ENCODE peak calls at places on chromosome 7, in ten cellular contexts. N, U, R, Q, F, J, O, L, B and X are unnamed samples.

GRCh38 chr7:41003031-41003925 is 699.6 kb downstream of the INHBA start:
- DNase-seq in R (peak), Q (no peak), F (peak), O (no peak), N (peak), U (no peak), L (peak), J (no peak), B (no peak), X (no peak)

GRCh38 chr7:148380581-148381419 is 209.8 kb upstream of the C7orf33 start:
- DNase-seq in J (no peak), F (no peak), Q (no peak), L (no peak), B (no peak), R (no peak), U (no peak), O (no peak), N (no peak), X (no peak)

GRCh38 chr7:42170724-42171123 is 66.3 kb downstream of the GLI3 start:
- DNase-seq in F (no peak), U (no peak), Q (peak), B (no peak), R (peak), L (no peak), N (no peak), O (no peak), J (peak), X (no peak)

GRCh38 chr7:130324270-130324669 is 20.3 kb upstream of the CPA5 start:
- DNase-seq in R (no peak), J (no peak), N (no peak), L (no peak), U (no peak), B (no peak), O (no peak), Q (no peak), F (no peak), X (no peak)

GRCh38 chr7:42237891-42238531 is 1.0 kb upstream of the GLI3 start:
- DNase-seq in O (peak), B (no peak), U (no peak), L (peak), F (peak), Q (peak), J (no peak), R (peak), N (no peak), X (no peak)

GRCh38 chr7:45021604-45022296 is 21.7 kb downstream of the CCM2 start:
- DNase-seq in N (no peak), L (peak), O (no peak), J (no peak), B (no peak), R (peak), F (no peak), Q (peak), U (no peak), X (no peak)

GRCh38 chr7:128040205-128040604 is 9.0 kb upstream of the LRRC4 start:
- DNase-seq in N (no peak), R (no peak), O (no peak), U (no peak), F (no peak), L (no peak), B (no peak), J (no peak), Q (no peak), X (no peak)

GRCh38 chr7:69799048-69799697 is 200.9 kb downstream of the AUTS2 start:
- DNase-seq in O (no peak), R (peak), Q (no peak), B (no peak), J (no peak), U (no peak), N (peak), L (no peak), F (no peak), X (no peak)

GRCh38 chr7:130180571-130180971 is 24.6 kb downstream of the TMEM209 start:
- DNase-seq in N (no peak), J (no peak), L (no peak), B (no peak), Q (no peak), F (no peak), U (no peak), R (no peak), O (no peak), X (no peak)

GRCh38 chr7:30921540-30921930 is 9.9 kb downstream of the AQP1 start:
- DNase-seq in Q (no peak), R (no peak), J (no peak), F (no peak), U (peak), N (no peak), L (no peak), B (peak), O (no peak), X (no peak)

GRCh38 chr7:129772646-129773280 is 161.2 kb downstream of the NRF1 start:
- DNase-seq in B (no peak), L (no peak), J (no peak), Q (no peak), O (no peak), U (peak), R (no peak), F (no peak), N (no peak), X (no peak)

GRCh38 chr7:75813084-75813483 is 522 bp downstream of the CCL24 start:
- DNase-seq in U (no peak), B (no peak), L (no peak), N (no peak), Q (peak), O (no peak), F (peak), R (peak), J (no peak), X (no peak)

GRCh38 chr7:81111358-81111757 is 192.5 kb upstream of the SEMA3C start:
- DNase-seq in N (no peak), Q (peak), L (no peak), O (no peak), U (no peak), B (no peak), J (peak), R (peak), F (peak), X (peak)

GRCh38 chr7:149615690-149616270 is 118.2 kb upstream of the ZNF746 start:
- DNase-seq in L (no peak), F (no peak), O (no peak), Q (no peak), R (no peak), U (no peak), J (no peak), B (no peak), N (no peak), X (no peak)

GRCh38 chr7:16404631-16405030 is 16.7 kb downstream of the CRPPA start:
- DNase-seq in U (no peak), R (no peak), N (no peak), Q (no peak), B (no peak), O (no peak), F (no peak), L (no peak), J (no peak), X (no peak)

GRCh38 chr7:41107330-41107937 is 595.5 kb downstream of the INHBA start:
- DNase-seq in B (no peak), R (no peak), N (no peak), O (no peak), L (peak), U (no peak), F (peak), J (peak), Q (no peak), X (no peak)

GRCh38 chr7:55309040-55309991 is 55.8 kb upstream of the LANCL2 start:
- DNase-seq in N (no peak), B (no peak), J (no peak), F (no peak), L (peak), Q (no peak), R (no peak), O (no peak), U (peak), X (no peak)

GRCh38 chr7:106599343-106599698 is 61.6 kb downstream of the CCDC71L start:
- DNase-seq in F (no peak), R (no peak), J (no peak), B (no peak), L (no peak), O (no peak), U (no peak), N (no peak), Q (no peak), X (no peak)

GRCh38 chr7:16007911-16008310 is 321.4 kb upstream of the MEOX2 start:
- DNase-seq in J (no peak), U (no peak), N (no peak), R (peak), F (peak), B (no peak), L (no peak), O (no peak), Q (peak), X (no peak)

GRCh38 chr7:45943986-45944385 is 22.9 kb upstream of the IGFBP3 start:
- DNase-seq in B (no peak), O (no peak), L (no peak), R (no peak), U (no peak), Q (no peak), F (peak), J (no peak), N (no peak), X (peak)

GRCh38 chr7:27661776-27662489 is 750 bp downstream of the HIBADH start:
- DNase-seq in R (peak), N (peak), F (peak), J (no peak), L (peak), O (no peak), Q (no peak), B (no peak), U (peak), X (no peak)

GRCh38 chr7:141167376-141167964 is 93.6 kb downstream of the TMEM178B start:
- DNase-seq in R (no peak), Q (no peak), F (no peak), O (no peak), L (no peak), N (no peak), B (no peak), J (no peak), U (no peak), X (no peak)

GRCh38 chr7:50795253-50795652 is 12.6 kb upstream of the GRB10 start:
- DNase-seq in U (no peak), J (no peak), R (no peak), N (no peak), L (no peak), B (no peak), O (no peak), F (no peak), Q (no peak), X (no peak)

GRCh38 chr7:80918406-80918805 is 445 bp downstream of the SEMA3C start:
- DNase-seq in F (no peak), N (no peak), Q (no peak), B (no peak), L (peak), R (no peak), U (no peak), O (no peak), J (no peak), X (no peak)

GRCh38 chr7:93147358-93147757 is 827 bp downstream of the SAMD9L start:
- DNase-seq in Q (peak), J (no peak), O (peak), L (peak), F (peak), B (no peak), N (peak), R (peak), U (peak), X (no peak)

GRCh38 chr7:18873674-18874341 is 243.6 kb downstream of the TWIST1 start:
- DNase-seq in U (no peak), Q (peak), J (no peak), B (no peak), F (peak), R (peak), L (no peak), O (no peak), N (no peak), X (peak)

GRCh38 chr7:142960955-142961512 is 1.1 kb downstream of the KEL start:
- DNase-seq in B (no peak), O (no peak), Q (no peak), U (no peak), R (no peak), N (no peak), F (no peak), J (no peak), L (no peak), X (no peak)

GRCh38 chr7:22269963-22270362 is 87.0 kb downstream of the RAPGEF5 start:
- DNase-seq in B (no peak), N (no peak), R (no peak), U (no peak), O (no peak), L (no peak), F (no peak), Q (no peak), J (no peak), X (no peak)

GRCh38 chr7:134014935-134015334 is 112.2 kb upstream of the LRGUK start:
- DNase-seq in F (no peak), U (no peak), R (peak), J (no peak), B (no peak), N (no peak), L (no peak), Q (no peak), O (no peak), X (no peak)

GRCh38 chr7:137606061-137606674 is 240.6 kb downstream of the DGKI start:
- DNase-seq in N (peak), J (no peak), U (no peak), L (peak), Q (no peak), B (no peak), R (peak), F (peak), O (no peak), X (peak)

GRCh38 chr7:102417105-102417504 is 16.3 kb upstream of the ORAI2 start:
- DNase-seq in L (no peak), U (no peak), O (no peak), F (no peak), B (no peak), J (no peak), N (no peak), R (no peak), Q (no peak), X (no peak)

GRCh38 chr7:78095549-78095948 is 297.0 kb downstream of the PHTF2 start:
- DNase-seq in Q (no peak), O (no peak), N (no peak), J (no peak), U (no peak), F (peak), L (no peak), B (no peak), R (peak), X (peak)

GRCh38 chr7:17558558-17559332 is 260.3 kb downstream of the AHR start:
- DNase-seq in L (no peak), O (no peak), N (no peak), R (peak), J (no peak), Q (no peak), B (no peak), F (no peak), U (no peak), X (no peak)

GRCh38 chr7:155918720-155919399 is 106.6 kb upstream of the SHH start:
- DNase-seq in J (peak), L (no peak), F (peak), U (no peak), N (no peak), O (peak), R (no peak), Q (peak), B (no peak), X (no peak)

GRCh38 chr7:105636982-105637381 is 55.7 kb upstream of the EFCAB10 start:
- DNase-seq in N (no peak), R (no peak), J (no peak), Q (no peak), F (no peak), L (no peak), O (no peak), U (no peak), B (no peak), X (no peak)

GRCh38 chr7:108167460-108167859 is 37.3 kb upstream of the LAMB4 start:
- DNase-seq in R (peak), Q (peak), F (peak), N (no peak), B (no peak), O (no peak), U (no peak), J (no peak), L (no peak), X (no peak)

GRCh38 chr7:159192761-159193453 is 48.2 kb upstream of the VIPR2 start:
- DNase-seq in N (no peak), J (no peak), O (no peak), B (no peak), L (no peak), Q (no peak), R (no peak), F (no peak), U (no peak), X (no peak)

GRCh38 chr7:53768191-53768590 is 732.8 kb downstream of the POM121L12 start:
- DNase-seq in N (no peak), O (no peak), R (no peak), U (no peak), L (no peak), F (no peak), B (no peak), J (no peak), Q (no peak), X (no peak)

GRCh38 chr7:74214816-74215630 is 5.2 kb downstream of the LAT2 start:
- DNase-seq in F (no peak), J (no peak), L (no peak), Q (no peak), U (no peak), N (no peak), B (no peak), O (no peak), R (no peak), X (no peak)

GRCh38 chr7:74216361-74216761 is 6.6 kb downstream of the LAT2 start:
- DNase-seq in N (peak), Q (no peak), O (no peak), J (no peak), U (no peak), L (peak), B (no peak), R (no peak), F (peak), X (no peak)

GRCh38 chr7:74218343-74218698 is 8.5 kb downstream of the LAT2 start:
- DNase-seq in O (no peak), Q (no peak), J (no peak), B (no peak), U (no peak), F (no peak), R (no peak), N (no peak), L (no peak), X (no peak)

GRCh38 chr7:74217455-74218342 is 7.9 kb downstream of the LAT2 start:
- DNase-seq in R (no peak), B (no peak), N (peak), Q (no peak), O (no peak), U (peak), J (no peak), L (peak), F (no peak), X (no peak)

DNA sequence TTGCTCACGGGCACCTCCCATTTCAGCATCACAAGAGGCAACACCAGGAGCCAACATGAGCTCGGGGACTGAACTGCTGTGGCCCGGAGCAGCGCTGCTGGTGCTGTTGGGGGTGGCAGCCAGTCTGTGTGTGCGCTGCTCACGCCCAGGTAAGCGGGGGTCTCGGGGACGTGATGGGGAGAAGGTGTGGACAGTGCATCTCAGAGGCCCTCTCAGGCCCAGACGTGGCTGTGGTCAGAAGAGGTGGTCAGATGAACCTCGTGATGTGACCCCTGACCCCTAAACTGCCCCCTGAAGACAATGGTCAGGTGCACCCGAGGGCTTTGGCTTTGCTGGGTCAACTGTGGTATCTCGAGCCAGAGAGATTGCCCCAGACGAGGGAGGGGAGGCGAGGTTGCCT is 6.1 kb downstream of the LAT2 start:
- DNase-seq in N (no peak), U (no peak), L (peak), R (no peak), Q (no peak), O (no peak), B (no peak), J (no peak), F (no peak), X (no peak)
- TF ChIP-seq CTCF in N (no peak), U (no peak), L (no peak), R (no peak), Q (no peak), O (no peak), B (no peak), J (no peak), F (no peak), X (no peak)

GRCh38 chr7:157837561-157837960 is 500.8 kb downstream of the DNAJB6 start:
- DNase-seq in B (no peak), F (no peak), Q (no peak), R (no peak), L (no peak), O (no peak), J (no peak), U (peak), N (no peak), X (no peak)
- H3K4me3 ChIP-seq in B (no peak), F (no peak), Q (no peak), R (no peak), L (no peak), O (no peak), J (no peak), U (no peak), N (no peak), X (no peak)

GRCh38 chr7:139623518-139623917 is 100.0 kb downstream of the CLEC2L start:
- DNase-seq in U (no peak), L (no peak), F (no peak), Q (no peak), R (no peak), N (peak), O (no peak), B (no peak), J (no peak), X (no peak)

GRCh38 chr7:139618482-139619366 is 95.2 kb downstream of the CLEC2L start:
- DNase-seq in L (peak), R (peak), J (no peak), F (peak), O (peak), U (no peak), N (peak), Q (no peak), B (no peak), X (no peak)

GRCh38 chr7:139620676-139621344 is 97.3 kb downstream of the CLEC2L start:
- DNase-seq in Q (no peak), U (no peak), O (no peak), J (no peak), N (peak), B (no peak), F (peak), L (peak), R (no peak), X (no peak)

GRCh38 chr7:139617074-139617473 is 93.6 kb downstream of the CLEC2L start:
- DNase-seq in J (no peak), O (no peak), L (no peak), R (no peak), Q (no peak), U (no peak), N (no peak), B (no peak), F (no peak), X (no peak)

DNA sequence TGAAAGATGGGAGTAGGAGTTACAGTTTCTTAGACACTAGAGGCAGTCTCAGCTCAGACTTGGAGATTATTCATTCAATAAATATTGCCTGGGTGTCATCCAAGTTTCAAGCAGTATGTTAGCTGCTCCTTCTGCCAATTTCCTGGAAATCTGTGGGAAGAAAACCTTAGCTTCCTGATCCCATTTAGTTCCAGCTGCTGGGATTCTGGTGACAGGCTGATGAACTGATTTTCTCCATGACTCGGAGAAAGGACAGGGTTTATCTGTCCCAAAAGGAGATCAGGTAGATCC is 95.8 kb downstream of the CLEC2L start:
- DNase-seq in R (peak), O (no peak), J (no peak), F (peak), N (no peak), U (no peak), B (no peak), L (no peak), Q (peak), X (peak)
- TF ChIP-seq CTCF in R (peak), O (no peak), J (no peak), F (peak), N (no peak), U (no peak), B (no peak), L (no peak), Q (no peak), X (no peak)

DNA sequence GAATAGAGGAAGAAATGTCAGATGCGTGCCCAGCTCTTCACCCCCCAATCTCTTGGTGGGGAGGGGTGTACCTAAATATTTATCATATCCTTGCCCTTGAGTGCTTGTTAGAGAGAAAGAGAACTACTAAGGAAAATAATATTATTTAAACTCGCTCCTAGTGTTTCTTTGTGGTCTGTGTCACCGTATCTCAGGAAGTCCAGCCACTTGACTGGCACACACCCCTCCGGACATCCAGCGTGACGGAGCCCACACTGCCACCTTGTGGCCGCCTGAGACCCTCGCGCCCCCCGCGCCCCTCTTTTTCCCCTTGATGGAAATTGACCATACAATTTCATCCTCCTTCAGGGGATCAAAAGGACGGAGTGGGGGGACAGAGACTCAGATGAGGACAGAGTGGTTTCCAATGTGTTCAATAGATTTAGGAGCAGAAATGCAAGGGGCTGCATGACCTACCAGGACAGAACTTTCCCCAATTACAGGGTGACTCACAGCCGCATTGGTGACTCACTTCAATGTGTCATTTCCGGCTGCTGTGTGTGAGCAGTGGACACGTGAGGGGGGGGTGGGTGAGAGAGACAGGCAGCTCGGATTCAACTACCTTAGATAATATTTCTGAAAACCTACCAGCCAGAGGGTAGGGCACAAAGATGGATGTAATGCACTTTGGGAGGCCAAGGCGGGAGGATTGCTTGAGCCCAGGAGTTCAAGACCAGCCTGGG is 11.4 kb downstream of the SERPINE1 start:
- DNase-seq in B (peak), O (peak), N (peak), L (peak), F (peak), Q (peak), J (peak), R (peak), U (no peak), X (peak)
- H3K4me3 ChIP-seq in B (no peak), O (no peak), N (peak), L (peak), F (no peak), Q (no peak), J (no peak), R (no peak), U (no peak), X (no peak)